ENCODE peak calls at places on chromosomes 3 and 15, in nine cellular contexts. C is M059J; U is NAMALWA; O is EL; D is tibial artery; R is activated CD8-positive, alpha-beta memory T cell treated with anti-CD3 and anti-CD28 coated beads for 48 hours; H is fibroblast of the aortic adventitia; Z is HAP-1; F is fibroblast of lung. V is an unnamed sample.

GRCh38 chr3:129723558-129724324 is 117.3 kb upstream of the PLXND1 start:
- DNase-seq in Z (no peak), F (peak; percentile 82), O (peak; percentile 14), R (no peak), C (peak; percentile 62), H (peak; percentile 95), D (peak; percentile 81), U (no peak), V (no peak)

GRCh38 chr3:36540898-36541518 is 160.7 kb downstream of the STAC start:
- DNase-seq in O (peak; percentile 40), C (peak; percentile 43), H (peak; percentile 68), R (no peak), U (peak; percentile 28), Z (peak; percentile 50), F (peak; percentile 39), D (no peak), V (no peak)

GRCh38 chr3:158470944-158471638 is 99.9 kb upstream of the MLF1 start:
- DNase-seq in H (peak; percentile 79), F (peak; percentile 55), D (no peak), Z (no peak), O (peak; percentile 29), U (no peak), R (no peak), C (peak; percentile 63), V (no peak)

GRCh38 chr3:86229086-86229774 is 761.7 kb downstream of the VGLL3 start:
- DNase-seq in C (no peak), O (no peak), R (no peak), H (no peak), U (no peak), Z (no peak), F (no peak), D (no peak), V (no peak)

GRCh38 chr15:74857082-74857655 is 14.2 kb upstream of the ULK3 start:
- DNase-seq in D (no peak), O (no peak), C (no peak), H (no peak), F (no peak), U (peak; percentile 31), Z (no peak), R (no peak), V (no peak)

GRCh38 chr3:149554826-149555225 is 80.3 kb downstream of the TM4SF4 start:
- DNase-seq in R (no peak), O (peak; percentile 72), D (no peak), C (peak; percentile 92), H (peak; percentile 95), F (peak; percentile 90), U (no peak), Z (peak; percentile 24), V (no peak)

GRCh38 chr3:108251844-108252243 is 29.6 kb upstream of the IFT57 start:
- DNase-seq in F (no peak), C (no peak), Z (no peak), D (no peak), R (no peak), O (no peak), H (no peak), U (no peak), V (no peak)

GRCh38 chr3:38059597-38059996 is 20.6 kb downstream of the DLEC1 start:
- DNase-seq in H (no peak), C (no peak), R (no peak), F (no peak), Z (no peak), O (no peak), U (no peak), D (no peak), V (no peak)

GRCh38 chr3:65181397-65181871 is 493.6 kb upstream of the ADAMTS9 start:
- DNase-seq in O (no peak), F (no peak), C (no peak), H (no peak), U (no peak), D (peak; percentile 72), Z (no peak), R (no peak), V (no peak)

GRCh38 chr15:92603743-92604470 is 51.7 kb downstream of the FAM174B start:
- DNase-seq in D (peak; percentile 32), R (no peak), H (peak; percentile 14), U (no peak), O (no peak), C (peak; percentile 38), Z (no peak), F (peak; percentile 34), V (no peak)

GRCh38 chr3:185152433-185153169 is at the start of gene C3orf70:
- DNase-seq in R (no peak), U (no peak), F (peak; percentile 65), D (peak; percentile 84), O (peak; percentile 57), Z (no peak), C (peak; percentile 46), H (peak; percentile 25), V (no peak)

GRCh38 chr15:57118013-57118799 is 199.8 kb downstream of the TCF12 start:
- DNase-seq in C (peak; percentile 65), U (no peak), Z (peak; percentile 30), D (no peak), R (no peak), H (peak; percentile 25), O (peak; percentile 45), F (peak; percentile 57), V (no peak)

GRCh38 chr3:153285194-153285641 is 123.2 kb downstream of the RAP2B start:
- DNase-seq in D (no peak), U (peak; percentile 9), F (peak; percentile 22), Z (no peak), C (peak; percentile 62), R (no peak), O (peak; percentile 35), H (peak; percentile 79), V (no peak)